ENCODE peak calls at places on chromosomes 6 and 20, in seven cellular contexts. One of them, this sample, is unnamed.
A peak's percentile ranks its signal among the peaks of the same experiment; 100 is the strongest.

GRCh38 chr6:14275493-14275851 is 157.9 kb downstream of the CD83 start:
- DNase-seq in skeletal muscle cell: peak; percentile 22
- DNase-seq in body of pancreas: no peak
- DNase-seq in EL: no peak
- DNase-seq in nephron progenitor cell: no peak
- DNase-seq in NCI-H774: no peak
- DNase-seq in iPS-NIHi11: no peak
- DNase-seq in this sample: no peak

GRCh38 chr20:62365814-62366369 is 1.2 kb downstream of the LAMA5 start:
- DNase-seq in body of pancreas: no peak
- DNase-seq in nephron progenitor cell: peak; percentile 55
- DNase-seq in iPS-NIHi11: peak; percentile 27
- DNase-seq in skeletal muscle cell: no peak
- DNase-seq in EL: no peak
- DNase-seq in NCI-H774: no peak
- DNase-seq in this sample: no peak

GRCh38 chr6:131923356-131923755 is 27.8 kb downstream of the CCN2 start:
- DNase-seq in body of pancreas: peak; percentile 67
- DNase-seq in iPS-NIHi11: peak; percentile 62
- DNase-seq in EL: peak; percentile 69
- DNase-seq in NCI-H774: peak; percentile 26
- DNase-seq in nephron progenitor cell: peak; percentile 72
- DNase-seq in skeletal muscle cell: no peak
- DNase-seq in this sample: no peak

GRCh38 chr6:43951756-43952675 is 175.2 kb downstream of the MRPL14 start:
- DNase-seq in skeletal muscle cell: no peak
- DNase-seq in nephron progenitor cell: no peak
- DNase-seq in body of pancreas: no peak
- DNase-seq in iPS-NIHi11: no peak
- DNase-seq in NCI-H774: no peak
- DNase-seq in EL: peak; percentile 29
- DNase-seq in this sample: no peak

GRCh38 chr6:33078919-33079521 is 3.2 kb downstream of the HLA-DPB1 start:
- DNase-seq in EL: no peak
- DNase-seq in skeletal muscle cell: no peak
- DNase-seq in body of pancreas: no peak
- DNase-seq in nephron progenitor cell: no peak
- DNase-seq in iPS-NIHi11: no peak
- DNase-seq in NCI-H774: no peak
- DNase-seq in this sample: no peak

GRCh38 chr20:9344080-9344920 is 170.1 kb upstream of the LAMP5 start:
- DNase-seq in NCI-H774: no peak
- DNase-seq in nephron progenitor cell: no peak
- DNase-seq in body of pancreas: no peak
- DNase-seq in EL: peak; percentile 57
- DNase-seq in skeletal muscle cell: peak; percentile 89
- DNase-seq in iPS-NIHi11: no peak
- DNase-seq in this sample: no peak

GRCh38 chr20:63178889-63179751 is 36.8 kb downstream of the YTHDF1 start:
- DNase-seq in NCI-H774: peak; percentile 14
- DNase-seq in nephron progenitor cell: peak; percentile 81
- DNase-seq in EL: peak; percentile 43
- DNase-seq in skeletal muscle cell: no peak
- DNase-seq in body of pancreas: peak; percentile 22
- DNase-seq in iPS-NIHi11: peak; percentile 72
- DNase-seq in this sample: no peak

GRCh38 chr6:29924731-29925130 is 17.6 kb upstream of the HLA-A start:
- DNase-seq in iPS-NIHi11: no peak
- DNase-seq in NCI-H774: no peak
- DNase-seq in body of pancreas: no peak
- DNase-seq in EL: no peak
- DNase-seq in skeletal muscle cell: no peak
- DNase-seq in nephron progenitor cell: no peak
- DNase-seq in this sample: no peak

GRCh38 chr6:20669571-20670314 is 135.5 kb downstream of the CDKAL1 start:
- DNase-seq in skeletal muscle cell: no peak
- DNase-seq in EL: no peak
- DNase-seq in nephron progenitor cell: no peak
- DNase-seq in iPS-NIHi11: no peak
- DNase-seq in body of pancreas: no peak
- DNase-seq in NCI-H774: no peak
- DNase-seq in this sample: no peak

GRCh38 chr6:159505140-159505922 is 187.7 kb downstream of the SOD2 start:
- DNase-seq in nephron progenitor cell: no peak
- DNase-seq in NCI-H774: no peak
- DNase-seq in body of pancreas: no peak
- DNase-seq in iPS-NIHi11: no peak
- DNase-seq in skeletal muscle cell: no peak
- DNase-seq in EL: no peak
- DNase-seq in this sample: no peak

GRCh38 chr6:31070711-31071197 is 41.6 kb downstream of the C6orf15 start:
- DNase-seq in nephron progenitor cell: peak; percentile 42
- DNase-seq in skeletal muscle cell: peak; percentile 57
- DNase-seq in NCI-H774: no peak
- DNase-seq in body of pancreas: peak; percentile 65
- DNase-seq in EL: peak; percentile 72
- DNase-seq in iPS-NIHi11: peak; percentile 68
- DNase-seq in this sample: peak; percentile 53

GRCh38 chr6:31639449-31639861 is 13.0 kb downstream of the BAG6 start:
- DNase-seq in EL: peak; percentile 75
- DNase-seq in body of pancreas: no peak
- DNase-seq in nephron progenitor cell: no peak
- DNase-seq in iPS-NIHi11: no peak
- DNase-seq in skeletal muscle cell: no peak
- DNase-seq in NCI-H774: no peak
- DNase-seq in this sample: no peak

GRCh38 chr20:17653835-17654648 is 28.0 kb downstream of the RRBP1 start:
- DNase-seq in nephron progenitor cell: no peak
- DNase-seq in skeletal muscle cell: no peak
- DNase-seq in EL: no peak
- DNase-seq in body of pancreas: peak; percentile 1
- DNase-seq in iPS-NIHi11: no peak
- DNase-seq in NCI-H774: no peak
- DNase-seq in this sample: no peak

GRCh38 chr6:28875348-28875747 is 48.4 kb downstream of the TRIM27 start:
- DNase-seq in NCI-H774: no peak
- DNase-seq in EL: no peak
- DNase-seq in body of pancreas: no peak
- DNase-seq in skeletal muscle cell: no peak
- DNase-seq in nephron progenitor cell: no peak
- DNase-seq in iPS-NIHi11: peak; percentile 15
- DNase-seq in this sample: no peak

GRCh38 chr6:34773906-34774305 is 16.6 kb downstream of the SNRPC start:
- DNase-seq in nephron progenitor cell: no peak
- DNase-seq in EL: no peak
- DNase-seq in body of pancreas: no peak
- DNase-seq in skeletal muscle cell: no peak
- DNase-seq in iPS-NIHi11: no peak
- DNase-seq in NCI-H774: no peak
- DNase-seq in this sample: no peak

GRCh38 chr6:132520953-132521352 is 8.0 kb upstream of the STX7 start:
- DNase-seq in body of pancreas: no peak
- DNase-seq in skeletal muscle cell: no peak
- DNase-seq in iPS-NIHi11: no peak
- DNase-seq in nephron progenitor cell: no peak
- DNase-seq in NCI-H774: no peak
- DNase-seq in EL: peak; percentile 72
- DNase-seq in this sample: no peak

GRCh38 chr6:90701146-90701781 is 114.4 kb upstream of the MAP3K7 start:
- DNase-seq in nephron progenitor cell: peak; percentile 25
- DNase-seq in body of pancreas: no peak
- DNase-seq in skeletal muscle cell: no peak
- DNase-seq in iPS-NIHi11: peak; percentile 61
- DNase-seq in NCI-H774: no peak
- DNase-seq in EL: peak; percentile 30
- DNase-seq in this sample: no peak

GRCh38 chr20:54849741-54850140 is 374.3 kb downstream of the DOK5 start:
- DNase-seq in skeletal muscle cell: no peak
- DNase-seq in body of pancreas: no peak
- DNase-seq in NCI-H774: no peak
- DNase-seq in EL: no peak
- DNase-seq in iPS-NIHi11: no peak
- DNase-seq in nephron progenitor cell: no peak
- DNase-seq in this sample: no peak

GRCh38 chr6:33320315-33321181 is 3.0 kb upstream of the ZBTB22 start:
- DNase-seq in body of pancreas: peak; percentile 76
- DNase-seq in EL: peak; percentile 97
- DNase-seq in nephron progenitor cell: no peak
- DNase-seq in skeletal muscle cell: peak; percentile 84
- DNase-seq in iPS-NIHi11: no peak
- DNase-seq in NCI-H774: no peak
- DNase-seq in this sample: peak; percentile 88

GRCh38 chr20:5041433-5041832 is 40.1 kb upstream of the SLC23A2 start:
- DNase-seq in nephron progenitor cell: no peak
- DNase-seq in skeletal muscle cell: peak; percentile 68
- DNase-seq in EL: peak; percentile 18
- DNase-seq in body of pancreas: no peak
- DNase-seq in iPS-NIHi11: no peak
- DNase-seq in NCI-H774: no peak
- DNase-seq in this sample: no peak

GRCh38 chr6:15244605-15245360 is 1.1 kb upstream of the JARID2 start:
- DNase-seq in NCI-H774: peak; percentile 62
- DNase-seq in nephron progenitor cell: peak; percentile 76
- DNase-seq in body of pancreas: peak; percentile 87
- DNase-seq in iPS-NIHi11: peak; percentile 52
- DNase-seq in EL: peak; percentile 78
- DNase-seq in skeletal muscle cell: no peak
- DNase-seq in this sample: no peak

GRCh38 chr6:79266051-79266450 is 31.6 kb upstream of the HMGN3 start:
- DNase-seq in EL: no peak
- DNase-seq in nephron progenitor cell: no peak
- DNase-seq in body of pancreas: no peak
- DNase-seq in NCI-H774: no peak
- DNase-seq in skeletal muscle cell: no peak
- DNase-seq in iPS-NIHi11: no peak
- DNase-seq in this sample: no peak

GRCh38 chr20:35200255-35200654 is 26.2 kb upstream of the MMP24 start:
- DNase-seq in iPS-NIHi11: no peak
- DNase-seq in EL: peak; percentile 78
- DNase-seq in body of pancreas: no peak
- DNase-seq in skeletal muscle cell: peak; percentile 41
- DNase-seq in nephron progenitor cell: no peak
- DNase-seq in NCI-H774: no peak
- DNase-seq in this sample: peak; percentile 48

GRCh38 chr6:100454571-100455229 is 10.0 kb downstream of the SIM1 start:
- DNase-seq in NCI-H774: peak; percentile 46
- DNase-seq in EL: no peak
- DNase-seq in iPS-NIHi11: no peak
- DNase-seq in skeletal muscle cell: no peak
- DNase-seq in nephron progenitor cell: no peak
- DNase-seq in body of pancreas: no peak
- DNase-seq in this sample: no peak

GRCh38 chr6:110036408-110037302 is 58.5 kb downstream of the GPR6 start:
- DNase-seq in EL: no peak
- DNase-seq in NCI-H774: no peak
- DNase-seq in skeletal muscle cell: no peak
- DNase-seq in iPS-NIHi11: no peak
- DNase-seq in nephron progenitor cell: no peak
- DNase-seq in body of pancreas: no peak
- DNase-seq in this sample: no peak

GRCh38 chr6:156427345-156427744 is 349.8 kb upstream of the ARID1B start:
- DNase-seq in skeletal muscle cell: peak; percentile 75
- DNase-seq in iPS-NIHi11: no peak
- DNase-seq in nephron progenitor cell: no peak
- DNase-seq in NCI-H774: peak; percentile 29
- DNase-seq in body of pancreas: peak; percentile 16
- DNase-seq in EL: peak; percentile 95
- DNase-seq in this sample: peak; percentile 82

GRCh38 chr6:68559052-68559451 is 76.0 kb upstream of the ADGRB3 start:
- DNase-seq in EL: no peak
- DNase-seq in skeletal muscle cell: no peak
- DNase-seq in nephron progenitor cell: no peak
- DNase-seq in NCI-H774: peak; percentile 57
- DNase-seq in body of pancreas: no peak
- DNase-seq in iPS-NIHi11: no peak
- DNase-seq in this sample: no peak

GRCh38 chr6:123393333-123393732 is 243.4 kb downstream of the TRDN start:
- DNase-seq in skeletal muscle cell: no peak
- DNase-seq in body of pancreas: no peak
- DNase-seq in EL: no peak
- DNase-seq in iPS-NIHi11: no peak
- DNase-seq in nephron progenitor cell: no peak
- DNase-seq in NCI-H774: peak; percentile 95
- DNase-seq in this sample: no peak

GRCh38 chr6:34981951-34982350 is 92.9 kb downstream of the ANKS1A start:
- DNase-seq in EL: peak; percentile 58
- DNase-seq in nephron progenitor cell: no peak
- DNase-seq in skeletal muscle cell: no peak
- DNase-seq in NCI-H774: no peak
- DNase-seq in iPS-NIHi11: no peak
- DNase-seq in body of pancreas: no peak
- DNase-seq in this sample: no peak

GRCh38 chr6:25188232-25188631 is 90.9 kb upstream of the CARMIL1 start:
- DNase-seq in NCI-H774: no peak
- DNase-seq in iPS-NIHi11: no peak
- DNase-seq in EL: no peak
- DNase-seq in skeletal muscle cell: no peak
- DNase-seq in nephron progenitor cell: no peak
- DNase-seq in body of pancreas: no peak
- DNase-seq in this sample: no peak

GRCh38 chr6:52726741-52727535 is 36.3 kb downstream of the GSTA2 start:
- DNase-seq in EL: no peak
- DNase-seq in body of pancreas: no peak
- DNase-seq in NCI-H774: no peak
- DNase-seq in skeletal muscle cell: no peak
- DNase-seq in nephron progenitor cell: no peak
- DNase-seq in iPS-NIHi11: no peak
- DNase-seq in this sample: no peak

GRCh38 chr6:116507324-116507723 is 4.1 kb upstream of the CALHM5 start:
- DNase-seq in NCI-H774: no peak
- DNase-seq in EL: peak; percentile 31
- DNase-seq in skeletal muscle cell: no peak
- DNase-seq in iPS-NIHi11: no peak
- DNase-seq in body of pancreas: no peak
- DNase-seq in nephron progenitor cell: no peak
- DNase-seq in this sample: no peak

GRCh38 chr6:111922454-111923297 is 49.4 kb upstream of the FYN start:
- DNase-seq in skeletal muscle cell: peak; percentile 42
- DNase-seq in nephron progenitor cell: no peak
- DNase-seq in body of pancreas: no peak
- DNase-seq in EL: peak; percentile 56
- DNase-seq in NCI-H774: peak; percentile 69
- DNase-seq in iPS-NIHi11: no peak
- DNase-seq in this sample: no peak

GRCh38 chr20:41509316-41509715 is 108.9 kb downstream of the CHD6 start:
- DNase-seq in EL: no peak
- DNase-seq in skeletal muscle cell: no peak
- DNase-seq in NCI-H774: no peak
- DNase-seq in nephron progenitor cell: no peak
- DNase-seq in body of pancreas: no peak
- DNase-seq in iPS-NIHi11: no peak
- DNase-seq in this sample: no peak

GRCh38 chr6:43972915-43973304 is 154.3 kb downstream of the MRPL14 start:
- DNase-seq in EL: peak; percentile 92
- DNase-seq in body of pancreas: peak; percentile 91
- DNase-seq in NCI-H774: no peak
- DNase-seq in nephron progenitor cell: no peak
- DNase-seq in skeletal muscle cell: peak; percentile 86
- DNase-seq in iPS-NIHi11: peak; percentile 3
- DNase-seq in this sample: no peak

GRCh38 chr20:675453-676314 is at the start of gene SCRT2:
- DNase-seq in NCI-H774: no peak
- DNase-seq in EL: peak; percentile 63
- DNase-seq in nephron progenitor cell: peak; percentile 97
- DNase-seq in iPS-NIHi11: peak; percentile 98
- DNase-seq in body of pancreas: peak; percentile 81
- DNase-seq in skeletal muscle cell: peak; percentile 25
- DNase-seq in this sample: no peak

GRCh38 chr20:34824861-34825529 is 456 bp downstream of the NCOA6 start:
- DNase-seq in nephron progenitor cell: peak; percentile 78
- DNase-seq in skeletal muscle cell: peak; percentile 3
- DNase-seq in NCI-H774: peak; percentile 51
- DNase-seq in body of pancreas: peak; percentile 54
- DNase-seq in EL: peak; percentile 55
- DNase-seq in iPS-NIHi11: peak; percentile 87
- DNase-seq in this sample: no peak